ENCODE peak calls at places on chromosomes 16 and 17, in four cellular contexts. One of them, this sample, is unnamed.

GRCh38 chr16:11411059-11411550 is 65.8 kb downstream of the RMI2 start:
- DNase-seq in AG09319: no peak
- DNase-seq in progenitor cell of endocrine pancreas: no peak
- DNase-seq in H9: no peak
- DNase-seq in this sample: no peak

GRCh38 chr17:16453493-16453851 is 38.1 kb downstream of the TRPV2 start:
- DNase-seq in AG09319: no peak
- DNase-seq in progenitor cell of endocrine pancreas: no peak
- DNase-seq in H9: no peak
- DNase-seq in this sample: no peak

GRCh38 chr16:78195868-78196267 is 96.4 kb downstream of the WWOX start:
- DNase-seq in AG09319: no peak
- DNase-seq in progenitor cell of endocrine pancreas: no peak
- DNase-seq in H9: no peak
- DNase-seq in this sample: no peak

GRCh38 chr16:56515665-56516064 is 4.2 kb downstream of the BBS2 start:
- DNase-seq in AG09319: no peak
- DNase-seq in progenitor cell of endocrine pancreas: no peak
- DNase-seq in H9: no peak
- DNase-seq in this sample: no peak

GRCh38 chr17:39097159-39097519 is 54.3 kb downstream of the PLXDC1 start:
- DNase-seq in AG09319: no peak
- DNase-seq in progenitor cell of endocrine pancreas: no peak
- DNase-seq in H9: no peak
- DNase-seq in this sample: no peak

GRCh38 chr16:49816782-49817370 is 39.0 kb downstream of the ZNF423 start:
- DNase-seq in AG09319: no peak
- DNase-seq in progenitor cell of endocrine pancreas: no peak
- DNase-seq in H9: no peak
- DNase-seq in this sample: no peak

GRCh38 chr17:73492125-73492801 is 152.0 kb downstream of the SDK2 start:
- DNase-seq in AG09319: no peak
- DNase-seq in progenitor cell of endocrine pancreas: no peak
- DNase-seq in H9: no peak
- DNase-seq in this sample: no peak

GRCh38 chr17:7483238-7484066 is 714 bp upstream of the POLR2A start:
- DNase-seq in AG09319: peak
- DNase-seq in progenitor cell of endocrine pancreas: peak
- DNase-seq in H9: peak
- DNase-seq in this sample: peak

GRCh38 chr17:31072186-31072585 is 22.6 kb upstream of the NF1 start:
- DNase-seq in AG09319: peak
- DNase-seq in progenitor cell of endocrine pancreas: no peak
- DNase-seq in H9: no peak
- DNase-seq in this sample: no peak

GRCh38 chr16:18788828-18789514 is 1.2 kb downstream of the RPS15A start:
- DNase-seq in AG09319: no peak
- DNase-seq in progenitor cell of endocrine pancreas: no peak
- DNase-seq in H9: no peak
- DNase-seq in this sample: no peak

GRCh38 chr16:50215680-50216079 is 50.7 kb upstream of the ADCY7 start:
- DNase-seq in AG09319: no peak
- DNase-seq in progenitor cell of endocrine pancreas: no peak
- DNase-seq in H9: no peak
- DNase-seq in this sample: no peak

GRCh38 chr17:44197107-44197506 is 2.6 kb downstream of the ATXN7L3 start:
- DNase-seq in AG09319: no peak
- DNase-seq in progenitor cell of endocrine pancreas: no peak
- DNase-seq in H9: no peak
- DNase-seq in this sample: no peak

GRCh38 chr17:44198721-44199552 is 747 bp downstream of the ATXN7L3 start:
- DNase-seq in AG09319: no peak
- DNase-seq in progenitor cell of endocrine pancreas: peak
- DNase-seq in H9: peak
- DNase-seq in this sample: no peak

GRCh38 chr17:44200478-44201155 is 933 bp upstream of the ATXN7L3 start:
- DNase-seq in AG09319: no peak
- DNase-seq in progenitor cell of endocrine pancreas: no peak
- DNase-seq in H9: no peak
- DNase-seq in this sample: no peak

GRCh38 chr17:44199553-44200477 is at the start of gene ATXN7L3:
- DNase-seq in AG09319: peak
- DNase-seq in progenitor cell of endocrine pancreas: peak
- DNase-seq in H9: peak
- DNase-seq in this sample: peak

GRCh38 chr17:44197980-44198720 is 1.5 kb downstream of the ATXN7L3 start:
- DNase-seq in AG09319: no peak
- DNase-seq in progenitor cell of endocrine pancreas: no peak
- DNase-seq in H9: no peak
- DNase-seq in this sample: no peak
- TF ChIP-seq CTCF in AG09319: peak
- TF ChIP-seq CTCF in progenitor cell of endocrine pancreas: no peak
- TF ChIP-seq CTCF in H9: no peak
- TF ChIP-seq CTCF in this sample: no peak

DNA sequence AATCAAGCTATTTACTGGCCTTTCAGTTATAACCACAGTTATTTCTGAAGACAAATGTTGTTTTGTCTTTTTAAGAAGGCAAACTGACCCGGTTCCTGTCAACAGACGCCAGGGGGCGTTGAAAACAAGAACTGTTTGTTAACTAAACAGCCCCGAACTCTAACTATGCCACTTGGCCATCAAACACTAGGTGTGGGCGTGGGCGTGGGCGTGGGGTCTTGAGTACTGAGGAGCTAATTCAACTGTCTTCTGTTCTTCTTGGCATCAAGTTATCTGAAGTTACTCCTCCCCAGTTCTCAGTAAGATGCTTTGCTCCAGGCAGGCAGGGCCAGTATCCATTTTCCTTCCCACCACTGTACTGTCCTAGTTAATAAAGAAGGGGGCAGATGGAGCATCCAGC is 63.3 kb upstream of the MTMR4 start:
- DNase-seq in AG09319: peak
- DNase-seq in progenitor cell of endocrine pancreas: peak
- DNase-seq in H9: peak
- DNase-seq in this sample: no peak
- TF ChIP-seq CTCF in AG09319: peak
- TF ChIP-seq CTCF in progenitor cell of endocrine pancreas: peak
- TF ChIP-seq CTCF in H9: peak
- TF ChIP-seq CTCF in this sample: peak

GRCh38 chr16:30670072-30670824 is 12.0 kb downstream of the FBRS start:
- DNase-seq in AG09319: no peak
- DNase-seq in progenitor cell of endocrine pancreas: no peak
- DNase-seq in H9: no peak
- DNase-seq in this sample: no peak
- TF ChIP-seq CTCF in AG09319: no peak
- TF ChIP-seq CTCF in progenitor cell of endocrine pancreas: no peak
- TF ChIP-seq CTCF in H9: peak
- TF ChIP-seq CTCF in this sample: no peak

GRCh38 chr16:2019500-2019899 is at the start of gene NPW:
- DNase-seq in AG09319: no peak
- DNase-seq in progenitor cell of endocrine pancreas: no peak
- DNase-seq in H9: no peak
- DNase-seq in this sample: no peak
- TF ChIP-seq CTCF in AG09319: no peak
- TF ChIP-seq CTCF in progenitor cell of endocrine pancreas: no peak
- TF ChIP-seq CTCF in H9: peak
- TF ChIP-seq CTCF in this sample: no peak

GRCh38 chr16:46728804-46729203 is 19.3 kb downstream of the MYLK3 start:
- DNase-seq in AG09319: no peak
- DNase-seq in progenitor cell of endocrine pancreas: no peak
- DNase-seq in H9: no peak
- DNase-seq in this sample: no peak

GRCh38 chr16:46727184-46727583 is 21.0 kb downstream of the MYLK3 start:
- DNase-seq in AG09319: no peak
- DNase-seq in progenitor cell of endocrine pancreas: no peak
- DNase-seq in H9: no peak
- DNase-seq in this sample: peak

GRCh38 chr16:46730126-46730525 is 18.0 kb downstream of the MYLK3 start:
- DNase-seq in AG09319: no peak
- DNase-seq in progenitor cell of endocrine pancreas: no peak
- DNase-seq in H9: no peak
- DNase-seq in this sample: no peak

GRCh38 chr16:46729326-46729995 is 18.7 kb downstream of the MYLK3 start:
- DNase-seq in AG09319: no peak
- DNase-seq in progenitor cell of endocrine pancreas: no peak
- DNase-seq in H9: no peak
- DNase-seq in this sample: peak

DNA sequence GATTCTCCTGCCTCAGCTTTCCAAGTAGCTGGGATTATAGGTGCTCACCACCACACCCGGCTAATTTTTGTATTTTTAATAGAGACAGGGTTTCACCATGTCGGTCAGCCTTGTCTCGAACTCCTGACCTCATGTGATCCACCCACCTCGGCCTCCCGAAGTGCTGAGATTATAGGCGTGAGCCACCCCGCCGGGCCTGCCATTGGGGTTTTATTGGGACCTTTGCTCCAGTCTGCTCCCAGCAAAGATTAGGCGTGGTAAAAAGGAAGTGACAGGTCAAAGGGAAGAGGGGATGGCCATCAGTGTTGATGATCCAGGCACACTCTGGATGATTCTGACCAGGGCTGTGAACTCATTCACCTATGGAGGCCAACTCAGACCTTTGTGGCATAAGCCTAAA is 20.5 kb downstream of the MYLK3 start:
- DNase-seq in AG09319: no peak
- DNase-seq in progenitor cell of endocrine pancreas: no peak
- DNase-seq in H9: no peak
- DNase-seq in this sample: no peak
- TF ChIP-seq CTCF in AG09319: no peak
- TF ChIP-seq CTCF in progenitor cell of endocrine pancreas: no peak
- TF ChIP-seq CTCF in H9: no peak
- TF ChIP-seq CTCF in this sample: no peak

GRCh38 chr17:81398170-81398854 is 3.1 kb downstream of the BAHCC1 start:
- DNase-seq in AG09319: no peak
- DNase-seq in progenitor cell of endocrine pancreas: peak
- DNase-seq in H9: peak
- DNase-seq in this sample: no peak

GRCh38 chr17:81396722-81397313 is 1.6 kb downstream of the BAHCC1 start:
- DNase-seq in AG09319: no peak
- DNase-seq in progenitor cell of endocrine pancreas: peak
- DNase-seq in H9: peak
- DNase-seq in this sample: no peak

GRCh38 chr17:81396278-81396721 is 1.0 kb downstream of the BAHCC1 start:
- DNase-seq in AG09319: no peak
- DNase-seq in progenitor cell of endocrine pancreas: no peak
- DNase-seq in H9: no peak
- DNase-seq in this sample: no peak

GRCh38 chr17:81398855-81399451 is 3.7 kb downstream of the BAHCC1 start:
- DNase-seq in AG09319: no peak
- DNase-seq in progenitor cell of endocrine pancreas: no peak
- DNase-seq in H9: no peak
- DNase-seq in this sample: no peak

DNA sequence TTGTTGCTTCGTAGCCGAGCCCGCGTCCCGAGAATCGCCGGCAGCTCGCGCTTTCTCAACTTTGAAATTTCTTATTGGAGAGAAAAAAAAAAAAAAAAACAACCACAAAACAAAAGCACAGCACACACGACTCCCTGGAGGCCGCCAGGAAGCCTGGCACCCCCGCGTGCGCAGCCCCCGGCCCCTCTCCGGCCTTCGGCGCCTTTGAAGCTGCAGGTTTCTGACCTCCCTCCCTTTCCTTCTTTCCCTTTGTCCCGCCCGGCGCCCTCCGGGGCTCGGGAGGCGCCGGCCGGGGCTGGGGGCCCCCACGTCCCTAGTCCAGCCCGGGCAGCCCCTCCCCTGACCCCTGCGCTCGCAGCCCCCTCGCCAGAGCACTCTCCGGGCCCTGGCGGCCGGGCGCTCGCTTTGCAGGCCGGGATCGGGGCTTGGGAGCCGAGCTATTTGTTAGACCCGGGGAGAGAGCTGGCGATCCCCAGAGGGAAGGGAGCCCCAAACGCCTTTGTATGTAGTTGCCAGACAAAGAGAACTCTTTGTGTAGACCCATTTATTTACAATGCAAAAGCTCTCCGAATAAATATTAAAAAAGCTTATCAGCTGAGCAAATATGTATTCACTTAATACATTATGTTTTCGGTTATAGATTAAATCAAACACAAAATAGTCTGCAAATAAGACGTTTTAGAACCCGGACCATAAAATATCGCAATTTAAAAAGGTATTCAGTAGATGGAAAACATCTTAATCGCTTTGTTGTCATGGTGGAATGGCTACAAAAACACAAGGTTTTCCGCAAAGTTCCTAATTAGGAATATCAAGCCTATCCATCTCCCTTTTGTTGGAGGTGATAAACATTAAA is 2.3 kb downstream of the BAHCC1 start:
- DNase-seq in AG09319: no peak
- DNase-seq in progenitor cell of endocrine pancreas: peak
- DNase-seq in H9: peak
- DNase-seq in this sample: no peak
- TF ChIP-seq CTCF in AG09319: no peak
- TF ChIP-seq CTCF in progenitor cell of endocrine pancreas: peak
- TF ChIP-seq CTCF in H9: peak
- TF ChIP-seq CTCF in this sample: peak

GRCh38 chr17:27494192-27495091 is 38.2 kb downstream of the KSR1 start:
- DNase-seq in AG09319: peak
- DNase-seq in progenitor cell of endocrine pancreas: peak
- DNase-seq in H9: peak
- DNase-seq in this sample: no peak
- TF ChIP-seq CTCF in AG09319: peak
- TF ChIP-seq CTCF in progenitor cell of endocrine pancreas: peak
- TF ChIP-seq CTCF in H9: peak
- TF ChIP-seq CTCF in this sample: peak

GRCh38 chr17:82767041-82767754 is 15.3 kb downstream of the TBCD start:
- DNase-seq in AG09319: no peak
- DNase-seq in progenitor cell of endocrine pancreas: no peak
- DNase-seq in H9: peak
- DNase-seq in this sample: no peak
- TF ChIP-seq CTCF in AG09319: peak
- TF ChIP-seq CTCF in progenitor cell of endocrine pancreas: peak
- TF ChIP-seq CTCF in H9: peak
- TF ChIP-seq CTCF in this sample: peak

This sample was measured in osteocyte.